ENCODE peak calls at places on chromosome 18, in ten cellular contexts. V is dorsolateral prefrontal cortex; O is stimulated activated CD8-positive, alpha-beta memory T cell treated with anti-CD3 and anti-CD28 coated beads, Interleukin-2, amount 100 ng/mL, for 1 hour; I is COR-L47; D is EL; K is uterus; T is posterior cingulate gyrus; U is fibroblast of pulmonary artery; M is activated naive CD4-positive, alpha-beta T cell treated with anti-CD3 and anti-CD28 coated beads for 36 hours; N is amniotic epithelial cell. S is an unnamed sample.

GRCh38 chr18:2641638-2642037 is 13.9 kb upstream of the SMCHD1 start:
- DNase-seq in V (no peak), O (no peak), I (no peak), D (peak), K (no peak), T (no peak), U (peak), M (no peak), N (no peak), S (no peak)

GRCh38 chr18:68928762-68929675 is 131.1 kb downstream of the CCDC102B start:
- DNase-seq in V (no peak), O (no peak), I (no peak), D (no peak), K (no peak), T (no peak), U (no peak), M (no peak), N (no peak), S (no peak)

GRCh38 chr18:12328179-12328823 is 20.3 kb downstream of the TUBB6 start:
- DNase-seq in V (no peak), O (no peak), I (no peak), D (no peak), K (no peak), T (no peak), U (no peak), M (no peak), N (no peak), S (no peak)

GRCh38 chr18:62070306-62070705 is 116.5 kb downstream of the PIGN start:
- DNase-seq in V (no peak), O (no peak), I (no peak), D (no peak), K (no peak), T (no peak), U (peak), M (no peak), N (peak), S (no peak)

GRCh38 chr18:67650661-67651060 is 134.1 kb upstream of the DSEL start:
- DNase-seq in V (no peak), O (no peak), I (no peak), D (no peak), K (no peak), T (no peak), U (no peak), M (no peak), N (no peak), S (no peak)

GRCh38 chr18:6652098-6652497 is 77.4 kb upstream of the ARHGAP28 start:
- DNase-seq in V (no peak), O (no peak), I (no peak), D (no peak), K (no peak), T (no peak), U (no peak), M (no peak), N (no peak), S (no peak)

GRCh38 chr18:8705941-8706544 is 687 bp downstream of the MTCL1 start:
- DNase-seq in V (no peak), O (no peak), I (no peak), D (peak), K (peak), T (no peak), U (no peak), M (no peak), N (no peak), S (no peak)

GRCh38 chr18:75527848-75528247 is 100.3 kb upstream of the SMIM21 start:
- DNase-seq in V (no peak), O (no peak), I (no peak), D (no peak), K (no peak), T (no peak), U (no peak), M (no peak), N (no peak), S (no peak)

GRCh38 chr18:75252136-75252535 is 41.5 kb downstream of the TSHZ1 start:
- DNase-seq in V (no peak), O (no peak), I (no peak), D (peak), K (no peak), T (no peak), U (no peak), M (no peak), N (no peak), S (no peak)

GRCh38 chr18:25275414-25276001 is 76.5 kb downstream of the ZNF521 start:
- DNase-seq in V (no peak), O (no peak), I (no peak), D (no peak), K (no peak), T (no peak), U (no peak), M (no peak), N (no peak), S (no peak)

GRCh38 chr18:45464619-45465018 is 150.7 kb upstream of the SLC14A2 start:
- DNase-seq in V (no peak), O (no peak), I (peak), D (no peak), K (no peak), T (no peak), U (no peak), M (no peak), N (no peak), S (no peak)

GRCh38 chr18:45518770-45519169 is 96.5 kb upstream of the SLC14A2 start:
- DNase-seq in V (no peak), O (no peak), I (peak), D (no peak), K (no peak), T (no peak), U (no peak), M (no peak), N (no peak), S (no peak)

GRCh38 chr18:66571845-66572244 is 32.0 kb downstream of the CDH19 start:
- DNase-seq in V (no peak), O (no peak), I (no peak), D (no peak), K (no peak), T (no peak), U (no peak), M (no peak), N (no peak), S (no peak)

GRCh38 chr18:51151185-51151567 is 46.3 kb downstream of the MEX3C start:
- DNase-seq in V (no peak), O (no peak), I (no peak), D (no peak), K (no peak), T (no peak), U (no peak), M (no peak), N (no peak), S (no peak)

GRCh38 chr18:58666176-58666575 is 5.1 kb upstream of the MALT1 start:
- DNase-seq in V (no peak), O (no peak), I (no peak), D (peak), K (no peak), T (no peak), U (no peak), M (no peak), N (no peak), S (no peak)

GRCh38 chr18:25005602-25006375 is 346.2 kb downstream of the ZNF521 start:
- DNase-seq in V (no peak), O (no peak), I (no peak), D (no peak), K (no peak), T (no peak), U (peak), M (no peak), N (peak), S (no peak)

GRCh38 chr18:22168360-22168921 is 948 bp upstream of the GATA6 start:
- DNase-seq in V (no peak), O (no peak), I (no peak), D (peak), K (peak), T (no peak), U (peak), M (no peak), N (peak), S (no peak)

GRCh38 chr18:45441110-45441842 is 174.0 kb upstream of the SLC14A2 start:
- DNase-seq in V (no peak), O (no peak), I (peak), D (no peak), K (no peak), T (no peak), U (peak), M (no peak), N (no peak), S (no peak)

GRCh38 chr18:76430636-76431035 is 64.4 kb downstream of the ZNF516 start:
- DNase-seq in V (no peak), O (no peak), I (no peak), D (no peak), K (no peak), T (no peak), U (peak), M (no peak), N (no peak), S (no peak)

GRCh38 chr18:11089931-11090715 is 59.2 kb downstream of the PIEZO2 start:
- DNase-seq in V (no peak), O (no peak), I (no peak), D (no peak), K (no peak), T (no peak), U (no peak), M (no peak), N (no peak), S (no peak)

GRCh38 chr18:32450874-32451273 is 19.8 kb downstream of the GAREM1 start:
- DNase-seq in V (no peak), O (no peak), I (no peak), D (no peak), K (no peak), T (no peak), U (no peak), M (no peak), N (no peak), S (no peak)

GRCh38 chr18:48910972-48911545 is 39.7 kb downstream of the SMAD7 start:
- DNase-seq in V (peak), O (no peak), I (no peak), D (no peak), K (no peak), T (no peak), U (no peak), M (no peak), N (no peak), S (no peak)

GRCh38 chr18:51666717-51667320 is 469.3 kb upstream of the MEX3C start:
- DNase-seq in V (peak), O (no peak), I (peak), D (no peak), K (no peak), T (peak), U (peak), M (no peak), N (peak), S (peak)

GRCh38 chr18:7614030-7614429 is 46.9 kb downstream of the PTPRM start:
- DNase-seq in V (no peak), O (no peak), I (no peak), D (no peak), K (no peak), T (no peak), U (no peak), M (no peak), N (no peak), S (no peak)

GRCh38 chr18:79511671-79512301 is 116.1 kb downstream of the NFATC1 start:
- DNase-seq in V (no peak), O (no peak), I (no peak), D (no peak), K (peak), T (peak), U (no peak), M (peak), N (no peak), S (no peak)

GRCh38 chr18:6795307-6795706 is 65.8 kb downstream of the ARHGAP28 start:
- DNase-seq in V (no peak), O (no peak), I (no peak), D (no peak), K (no peak), T (no peak), U (peak), M (no peak), N (peak), S (no peak)

GRCh38 chr18:44841221-44841620 is 160.5 kb downstream of the SETBP1 start:
- DNase-seq in V (no peak), O (no peak), I (no peak), D (peak), K (no peak), T (no peak), U (no peak), M (no peak), N (no peak), S (no peak)

GRCh38 chr18:23776306-23776705 is 87.1 kb downstream of the LAMA3 start:
- DNase-seq in V (no peak), O (no peak), I (no peak), D (no peak), K (no peak), T (no peak), U (no peak), M (no peak), N (no peak), S (no peak)

GRCh38 chr18:36672437-36673344 is 156.1 kb downstream of the TPGS2 start:
- DNase-seq in V (no peak), O (no peak), I (peak), D (no peak), K (no peak), T (no peak), U (peak), M (no peak), N (peak), S (no peak)

GRCh38 chr18:45771587-45771986 is 47.6 kb downstream of the SLC14A1 start:
- DNase-seq in V (no peak), O (no peak), I (no peak), D (no peak), K (no peak), T (no peak), U (no peak), M (no peak), N (no peak), S (no peak)

GRCh38 chr18:79397830-79398761 is 2.4 kb downstream of the NFATC1 start:
- DNase-seq in V (peak), O (no peak), I (no peak), D (no peak), K (no peak), T (peak), U (no peak), M (no peak), N (no peak), S (no peak)

S was measured in occipital lobe.